ENCODE peak calls at places on chromosomes 16 and 17, in seven cellular contexts. One of them, this sample, is unnamed.

GRCh38 chr16:49489686-49490320 is 116.2 kb downstream of the C16orf78 start:
- DNase-seq in lower lobe of right lung: peak
- DNase-seq in body of pancreas: no peak
- DNase-seq in GM23338: no peak
- DNase-seq in CD4-positive, CD25-positive, alpha-beta regulatory T cell: no peak
- DNase-seq in heart left ventricle: no peak
- DNase-seq in vagina: no peak
- DNase-seq in this sample: no peak

GRCh38 chr17:33653389-33653788 is 360.3 kb upstream of the ASIC2 start:
- DNase-seq in heart left ventricle: no peak
- DNase-seq in CD4-positive, CD25-positive, alpha-beta regulatory T cell: no peak
- DNase-seq in body of pancreas: no peak
- DNase-seq in vagina: no peak
- DNase-seq in lower lobe of right lung: no peak
- DNase-seq in GM23338: no peak
- DNase-seq in this sample: no peak

GRCh38 chr16:11795887-11796226 is 1.2 kb downstream of the ZC3H7A start:
- DNase-seq in lower lobe of right lung: no peak
- DNase-seq in GM23338: no peak
- DNase-seq in heart left ventricle: no peak
- DNase-seq in CD4-positive, CD25-positive, alpha-beta regulatory T cell: no peak
- DNase-seq in vagina: no peak
- DNase-seq in body of pancreas: no peak
- DNase-seq in this sample: no peak

GRCh38 chr16:2715064-2715463 is 5.0 kb downstream of the PRSS27 start:
- DNase-seq in lower lobe of right lung: no peak
- DNase-seq in GM23338: peak
- DNase-seq in body of pancreas: no peak
- DNase-seq in CD4-positive, CD25-positive, alpha-beta regulatory T cell: no peak
- DNase-seq in vagina: no peak
- DNase-seq in heart left ventricle: no peak
- DNase-seq in this sample: no peak

GRCh38 chr16:49833055-49833454 is 22.9 kb downstream of the ZNF423 start:
- DNase-seq in lower lobe of right lung: peak
- DNase-seq in GM23338: peak
- DNase-seq in vagina: no peak
- DNase-seq in CD4-positive, CD25-positive, alpha-beta regulatory T cell: no peak
- DNase-seq in body of pancreas: no peak
- DNase-seq in heart left ventricle: peak
- DNase-seq in this sample: no peak

GRCh38 chr16:72474511-72475123 is 302.7 kb upstream of the PMFBP1 start:
- DNase-seq in lower lobe of right lung: no peak
- DNase-seq in vagina: no peak
- DNase-seq in CD4-positive, CD25-positive, alpha-beta regulatory T cell: no peak
- DNase-seq in heart left ventricle: no peak
- DNase-seq in GM23338: no peak
- DNase-seq in body of pancreas: no peak
- DNase-seq in this sample: no peak

GRCh38 chr17:83084621-83085056 is 5.2 kb downstream of the METRNL start:
- DNase-seq in heart left ventricle: no peak
- DNase-seq in GM23338: no peak
- DNase-seq in body of pancreas: no peak
- DNase-seq in CD4-positive, CD25-positive, alpha-beta regulatory T cell: no peak
- DNase-seq in lower lobe of right lung: peak
- DNase-seq in vagina: no peak
- DNase-seq in this sample: no peak

GRCh38 chr17:17560975-17561374 is 30.5 kb downstream of the PEMT start:
- DNase-seq in body of pancreas: no peak
- DNase-seq in vagina: no peak
- DNase-seq in lower lobe of right lung: no peak
- DNase-seq in heart left ventricle: no peak
- DNase-seq in CD4-positive, CD25-positive, alpha-beta regulatory T cell: no peak
- DNase-seq in GM23338: no peak
- DNase-seq in this sample: no peak

GRCh38 chr16:19338335-19338734 is 52.8 kb downstream of the CLEC19A start:
- DNase-seq in heart left ventricle: no peak
- DNase-seq in lower lobe of right lung: no peak
- DNase-seq in CD4-positive, CD25-positive, alpha-beta regulatory T cell: no peak
- DNase-seq in body of pancreas: no peak
- DNase-seq in GM23338: no peak
- DNase-seq in vagina: no peak
- DNase-seq in this sample: no peak

GRCh38 chr16:78396046-78396445 is 296.6 kb downstream of the WWOX start:
- DNase-seq in vagina: no peak
- DNase-seq in body of pancreas: no peak
- DNase-seq in GM23338: peak
- DNase-seq in lower lobe of right lung: no peak
- DNase-seq in CD4-positive, CD25-positive, alpha-beta regulatory T cell: no peak
- DNase-seq in heart left ventricle: no peak
- DNase-seq in this sample: no peak

GRCh38 chr17:76270770-76271668 is 5.9 kb downstream of the UBALD2 start:
- DNase-seq in GM23338: no peak
- DNase-seq in lower lobe of right lung: no peak
- DNase-seq in CD4-positive, CD25-positive, alpha-beta regulatory T cell: no peak
- DNase-seq in vagina: no peak
- DNase-seq in heart left ventricle: no peak
- DNase-seq in body of pancreas: no peak
- DNase-seq in this sample: no peak

GRCh38 chr16:3364774-3365427 is 9.2 kb downstream of the OR2C1 start:
- DNase-seq in vagina: no peak
- DNase-seq in lower lobe of right lung: peak
- DNase-seq in body of pancreas: peak
- DNase-seq in heart left ventricle: peak
- DNase-seq in CD4-positive, CD25-positive, alpha-beta regulatory T cell: peak
- DNase-seq in GM23338: peak
- DNase-seq in this sample: peak

GRCh38 chr16:10827691-10828341 is 9.2 kb upstream of the TVP23A start:
- DNase-seq in CD4-positive, CD25-positive, alpha-beta regulatory T cell: no peak
- DNase-seq in vagina: peak
- DNase-seq in GM23338: no peak
- DNase-seq in heart left ventricle: peak
- DNase-seq in body of pancreas: peak
- DNase-seq in lower lobe of right lung: peak
- DNase-seq in this sample: no peak

GRCh38 chr17:71380535-71380934 is 740.3 kb upstream of the SOX9 start:
- DNase-seq in vagina: no peak
- DNase-seq in GM23338: no peak
- DNase-seq in heart left ventricle: no peak
- DNase-seq in body of pancreas: no peak
- DNase-seq in CD4-positive, CD25-positive, alpha-beta regulatory T cell: no peak
- DNase-seq in lower lobe of right lung: no peak
- DNase-seq in this sample: no peak

GRCh38 chr16:87979352-87979751 is 28.1 kb downstream of the BANP start:
- DNase-seq in vagina: no peak
- DNase-seq in GM23338: no peak
- DNase-seq in lower lobe of right lung: no peak
- DNase-seq in CD4-positive, CD25-positive, alpha-beta regulatory T cell: no peak
- DNase-seq in body of pancreas: peak
- DNase-seq in heart left ventricle: peak
- DNase-seq in this sample: no peak

GRCh38 chr16:47316686-47317085 is 144.2 kb downstream of the ITFG1 start:
- DNase-seq in body of pancreas: no peak
- DNase-seq in vagina: no peak
- DNase-seq in CD4-positive, CD25-positive, alpha-beta regulatory T cell: no peak
- DNase-seq in GM23338: no peak
- DNase-seq in heart left ventricle: no peak
- DNase-seq in lower lobe of right lung: no peak
- DNase-seq in this sample: no peak

GRCh38 chr16:47311738-47312505 is 148.9 kb downstream of the ITFG1 start:
- DNase-seq in CD4-positive, CD25-positive, alpha-beta regulatory T cell: no peak
- DNase-seq in lower lobe of right lung: no peak
- DNase-seq in body of pancreas: no peak
- DNase-seq in heart left ventricle: no peak
- DNase-seq in GM23338: peak
- DNase-seq in vagina: no peak
- DNase-seq in this sample: peak

GRCh38 chr16:47309581-47310312 is 151.1 kb downstream of the ITFG1 start:
- DNase-seq in lower lobe of right lung: no peak
- DNase-seq in GM23338: no peak
- DNase-seq in vagina: no peak
- DNase-seq in body of pancreas: no peak
- DNase-seq in heart left ventricle: no peak
- DNase-seq in CD4-positive, CD25-positive, alpha-beta regulatory T cell: no peak
- DNase-seq in this sample: no peak

GRCh38 chr16:47308601-47309000 is 152.3 kb downstream of the ITFG1 start:
- DNase-seq in CD4-positive, CD25-positive, alpha-beta regulatory T cell: no peak
- DNase-seq in body of pancreas: no peak
- DNase-seq in heart left ventricle: no peak
- DNase-seq in GM23338: no peak
- DNase-seq in lower lobe of right lung: no peak
- DNase-seq in vagina: no peak
- DNase-seq in this sample: no peak

GRCh38 chr16:47310792-47311211 is 150.1 kb downstream of the ITFG1 start:
- DNase-seq in GM23338: no peak
- DNase-seq in lower lobe of right lung: no peak
- DNase-seq in heart left ventricle: no peak
- DNase-seq in vagina: no peak
- DNase-seq in body of pancreas: no peak
- DNase-seq in CD4-positive, CD25-positive, alpha-beta regulatory T cell: no peak
- DNase-seq in this sample: no peak
- H3K27ac ChIP-seq in GM23338: no peak
- H3K27ac ChIP-seq in lower lobe of right lung: no peak
- H3K27ac ChIP-seq in heart left ventricle: no peak
- H3K27ac ChIP-seq in vagina: no peak
- H3K27ac ChIP-seq in body of pancreas: no peak
- H3K27ac ChIP-seq in CD4-positive, CD25-positive, alpha-beta regulatory T cell: no peak
- H3K27ac ChIP-seq in this sample: no peak

GRCh38 chr16:86218479-86219170 is 291.7 kb upstream of the FOXF1 start:
- DNase-seq in CD4-positive, CD25-positive, alpha-beta regulatory T cell: no peak
- DNase-seq in GM23338: no peak
- DNase-seq in vagina: no peak
- DNase-seq in heart left ventricle: no peak
- DNase-seq in body of pancreas: no peak
- DNase-seq in lower lobe of right lung: no peak
- DNase-seq in this sample: no peak

GRCh38 chr16:86217891-86218270 is 292.4 kb upstream of the FOXF1 start:
- DNase-seq in vagina: no peak
- DNase-seq in lower lobe of right lung: no peak
- DNase-seq in CD4-positive, CD25-positive, alpha-beta regulatory T cell: no peak
- DNase-seq in body of pancreas: peak
- DNase-seq in GM23338: no peak
- DNase-seq in heart left ventricle: no peak
- DNase-seq in this sample: no peak

GRCh38 chr16:86221085-86221484 is 289.2 kb upstream of the FOXF1 start:
- DNase-seq in body of pancreas: peak
- DNase-seq in lower lobe of right lung: no peak
- DNase-seq in heart left ventricle: no peak
- DNase-seq in GM23338: no peak
- DNase-seq in CD4-positive, CD25-positive, alpha-beta regulatory T cell: no peak
- DNase-seq in vagina: no peak
- DNase-seq in this sample: no peak

GRCh38 chr16:86220552-86220951 is 289.8 kb upstream of the FOXF1 start:
- DNase-seq in GM23338: no peak
- DNase-seq in lower lobe of right lung: no peak
- DNase-seq in body of pancreas: peak
- DNase-seq in heart left ventricle: no peak
- DNase-seq in vagina: no peak
- DNase-seq in CD4-positive, CD25-positive, alpha-beta regulatory T cell: no peak
- DNase-seq in this sample: no peak

GRCh38 chr16:86219655-86220445 is 290.5 kb upstream of the FOXF1 start:
- DNase-seq in CD4-positive, CD25-positive, alpha-beta regulatory T cell: no peak
- DNase-seq in GM23338: no peak
- DNase-seq in heart left ventricle: no peak
- DNase-seq in lower lobe of right lung: no peak
- DNase-seq in body of pancreas: peak
- DNase-seq in vagina: no peak
- DNase-seq in this sample: no peak
- H3K27ac ChIP-seq in CD4-positive, CD25-positive, alpha-beta regulatory T cell: no peak
- H3K27ac ChIP-seq in GM23338: no peak
- H3K27ac ChIP-seq in heart left ventricle: no peak
- H3K27ac ChIP-seq in lower lobe of right lung: no peak
- H3K27ac ChIP-seq in body of pancreas: no peak
- H3K27ac ChIP-seq in vagina: no peak
- H3K27ac ChIP-seq in this sample: no peak

GRCh38 chr17:29835438-29836351 is 94.3 kb downstream of the SSH2 start:
- DNase-seq in body of pancreas: no peak
- DNase-seq in heart left ventricle: no peak
- DNase-seq in lower lobe of right lung: peak
- DNase-seq in vagina: no peak
- DNase-seq in GM23338: peak
- DNase-seq in CD4-positive, CD25-positive, alpha-beta regulatory T cell: no peak
- DNase-seq in this sample: no peak
- H3K27ac ChIP-seq in body of pancreas: no peak
- H3K27ac ChIP-seq in heart left ventricle: no peak
- H3K27ac ChIP-seq in lower lobe of right lung: peak
- H3K27ac ChIP-seq in vagina: no peak
- H3K27ac ChIP-seq in GM23338: no peak
- H3K27ac ChIP-seq in CD4-positive, CD25-positive, alpha-beta regulatory T cell: no peak
- H3K27ac ChIP-seq in this sample: no peak

GRCh38 chr17:81866440-81867122 is 4.6 kb downstream of the ARHGDIA start:
- DNase-seq in lower lobe of right lung: no peak
- DNase-seq in body of pancreas: no peak
- DNase-seq in vagina: no peak
- DNase-seq in GM23338: no peak
- DNase-seq in CD4-positive, CD25-positive, alpha-beta regulatory T cell: peak
- DNase-seq in heart left ventricle: no peak
- DNase-seq in this sample: no peak
- H3K27ac ChIP-seq in lower lobe of right lung: peak
- H3K27ac ChIP-seq in body of pancreas: peak
- H3K27ac ChIP-seq in vagina: no peak
- H3K27ac ChIP-seq in GM23338: peak
- H3K27ac ChIP-seq in CD4-positive, CD25-positive, alpha-beta regulatory T cell: no peak
- H3K27ac ChIP-seq in heart left ventricle: peak
- H3K27ac ChIP-seq in this sample: no peak

GRCh38 chr17:296382-296781 is 56.2 kb downstream of the RPH3AL start:
- DNase-seq in CD4-positive, CD25-positive, alpha-beta regulatory T cell: no peak
- DNase-seq in body of pancreas: no peak
- DNase-seq in heart left ventricle: peak
- DNase-seq in vagina: no peak
- DNase-seq in lower lobe of right lung: peak
- DNase-seq in GM23338: no peak
- DNase-seq in this sample: no peak
- H3K27ac ChIP-seq in CD4-positive, CD25-positive, alpha-beta regulatory T cell: no peak
- H3K27ac ChIP-seq in body of pancreas: no peak
- H3K27ac ChIP-seq in heart left ventricle: no peak
- H3K27ac ChIP-seq in vagina: no peak
- H3K27ac ChIP-seq in lower lobe of right lung: no peak
- H3K27ac ChIP-seq in GM23338: no peak
- H3K27ac ChIP-seq in this sample: no peak

This sample was measured in caudate nucleus.